ENCODE peak calls at places on chromosomes 1 and 21, in five cellular contexts. One of them, this sample, is unnamed. For H3K79me2, the result is how much of the 10 kb centered on the place peaks cover.

GRCh38 chr1:5466487-5466886 is 525.7 kb downstream of the NPHP4 start:
- DNase-seq in HepG2: no peak
- DNase-seq in K562: no peak
- DNase-seq in hepatocyte: no peak
- DNase-seq in Karpas-422: no peak
- DNase-seq in this sample: no peak

GRCh38 chr21:39651206-39651605 is 38.5 kb downstream of the B3GALT5 start:
- DNase-seq in HepG2: no peak
- DNase-seq in hepatocyte: no peak
- DNase-seq in K562: no peak
- DNase-seq in Karpas-422: no peak
- DNase-seq in this sample: no peak

GRCh38 chr1:121595089-121595488 is 410.3 kb downstream of the SRGAP2C start:
- DNase-seq in K562: peak
- DNase-seq in hepatocyte: peak
- DNase-seq in HepG2: peak
- DNase-seq in Karpas-422: no peak
- DNase-seq in this sample: no peak

GRCh38 chr1:92803140-92803887 is 18.4 kb upstream of the EVI5 start:
- DNase-seq in K562: no peak
- DNase-seq in hepatocyte: no peak
- DNase-seq in HepG2: no peak
- DNase-seq in Karpas-422: no peak
- DNase-seq in this sample: no peak

GRCh38 chr1:198678301-198678836 is 39.5 kb downstream of the PTPRC start:
- DNase-seq in HepG2: no peak
- DNase-seq in hepatocyte: no peak
- DNase-seq in K562: no peak
- DNase-seq in Karpas-422: peak
- DNase-seq in this sample: no peak

GRCh38 chr1:87450615-87451209 is 122.0 kb downstream of the LMO4 start:
- DNase-seq in Karpas-422: peak
- DNase-seq in K562: no peak
- DNase-seq in HepG2: peak
- DNase-seq in hepatocyte: peak
- DNase-seq in this sample: no peak

GRCh38 chr1:167661527-167662436 is 31.8 kb downstream of the RCSD1 start:
- DNase-seq in hepatocyte: peak
- DNase-seq in HepG2: no peak
- DNase-seq in Karpas-422: peak
- DNase-seq in K562: no peak
- DNase-seq in this sample: no peak

GRCh38 chr1:110529011-110529410 is 10.0 kb upstream of the KCNA10 start:
- DNase-seq in K562: no peak
- DNase-seq in Karpas-422: no peak
- DNase-seq in HepG2: no peak
- DNase-seq in hepatocyte: no peak
- DNase-seq in this sample: no peak

GRCh38 chr1:2314803-2315710 is 76.3 kb downstream of the MORN1 start:
- DNase-seq in Karpas-422: peak
- DNase-seq in K562: peak
- DNase-seq in hepatocyte: peak
- DNase-seq in HepG2: peak
- DNase-seq in this sample: peak

GRCh38 chr1:66439028-66439427 is 94.9 kb upstream of the SGIP1 start:
- DNase-seq in K562: no peak
- DNase-seq in Karpas-422: peak
- DNase-seq in hepatocyte: no peak
- DNase-seq in HepG2: no peak
- DNase-seq in this sample: no peak

GRCh38 chr1:109134423-109134822 is 20.5 kb downstream of the ELAPOR1 start:
- DNase-seq in HepG2: no peak
- DNase-seq in K562: peak
- DNase-seq in Karpas-422: no peak
- DNase-seq in hepatocyte: peak
- DNase-seq in this sample: no peak

GRCh38 chr1:241627453-241628329 is 12.5 kb downstream of the CHML start:
- DNase-seq in Karpas-422: peak
- DNase-seq in HepG2: peak
- DNase-seq in hepatocyte: peak
- DNase-seq in K562: peak
- DNase-seq in this sample: peak

GRCh38 chr1:25519624-25520023 is 23.8 kb upstream of the LDLRAP1 start:
- DNase-seq in Karpas-422: no peak
- DNase-seq in hepatocyte: no peak
- DNase-seq in HepG2: no peak
- DNase-seq in K562: no peak
- DNase-seq in this sample: no peak

GRCh38 chr1:11719313-11720032 is 16.5 kb upstream of the AGTRAP start:
- DNase-seq in hepatocyte: peak
- DNase-seq in Karpas-422: peak
- DNase-seq in HepG2: no peak
- DNase-seq in K562: peak
- DNase-seq in this sample: peak

GRCh38 chr1:52880226-52880625 is 37.7 kb downstream of the ZYG11A start:
- DNase-seq in K562: no peak
- DNase-seq in hepatocyte: no peak
- DNase-seq in HepG2: no peak
- DNase-seq in Karpas-422: no peak
- DNase-seq in this sample: no peak

GRCh38 chr1:29122987-29123870 is 474 bp downstream of the TMEM200B start:
- DNase-seq in Karpas-422: no peak
- DNase-seq in hepatocyte: peak
- DNase-seq in HepG2: no peak
- DNase-seq in K562: no peak
- DNase-seq in this sample: no peak

GRCh38 chr21:42583150-42583991 is 69.7 kb downstream of the SLC37A1 start:
- DNase-seq in Karpas-422: no peak
- DNase-seq in hepatocyte: no peak
- DNase-seq in K562: no peak
- DNase-seq in HepG2: no peak
- DNase-seq in this sample: no peak

GRCh38 chr1:71526824-71527223 is 446.0 kb upstream of the ZRANB2 start:
- DNase-seq in K562: no peak
- DNase-seq in Karpas-422: no peak
- DNase-seq in HepG2: no peak
- DNase-seq in hepatocyte: no peak
- DNase-seq in this sample: no peak

GRCh38 chr1:197695961-197696360 is 79.3 kb downstream of the DENND1B start:
- DNase-seq in Karpas-422: no peak
- DNase-seq in HepG2: no peak
- DNase-seq in hepatocyte: no peak
- DNase-seq in K562: no peak
- DNase-seq in this sample: no peak

GRCh38 chr1:224114787-224115175 is 870 bp downstream of the FBXO28 start:
- DNase-seq in hepatocyte: peak
- DNase-seq in Karpas-422: no peak
- DNase-seq in HepG2: no peak
- DNase-seq in K562: no peak
- DNase-seq in this sample: no peak

GRCh38 chr1:119988316-119989067 is 81.0 kb downstream of the NOTCH2 start:
- DNase-seq in Karpas-422: peak
- DNase-seq in HepG2: no peak
- DNase-seq in hepatocyte: no peak
- DNase-seq in K562: no peak
- DNase-seq in this sample: no peak

GRCh38 chr21:46537026-46537425 is 67.9 kb downstream of the S100B start:
- DNase-seq in K562: no peak
- DNase-seq in hepatocyte: no peak
- DNase-seq in HepG2: no peak
- DNase-seq in Karpas-422: no peak
- DNase-seq in this sample: no peak

GRCh38 chr1:110605901-110606783 is at the start of gene KCNA2:
- DNase-seq in K562: no peak
- DNase-seq in HepG2: no peak
- DNase-seq in hepatocyte: peak
- DNase-seq in Karpas-422: no peak
- DNase-seq in this sample: no peak

GRCh38 chr1:21012937-21013336 is 163.8 kb downstream of the EIF4G3 start:
- DNase-seq in K562: no peak
- DNase-seq in hepatocyte: peak
- DNase-seq in HepG2: no peak
- DNase-seq in Karpas-422: no peak
- DNase-seq in this sample: no peak
- H3K79me2 ChIP-seq in K562: under half
- H3K79me2 ChIP-seq in hepatocyte: half or more
- H3K79me2 ChIP-seq in HepG2: under half
- H3K79me2 ChIP-seq in Karpas-422: half or more
- H3K79me2 ChIP-seq in this sample: under half

GRCh38 chr1:116379674-116380498 is 6.8 kb downstream of the ATP1A1 start:
- DNase-seq in HepG2: peak
- DNase-seq in K562: no peak
- DNase-seq in Karpas-422: no peak
- DNase-seq in hepatocyte: no peak
- DNase-seq in this sample: no peak

GRCh38 chr1:116382857-116383256 is 9.8 kb downstream of the ATP1A1 start:
- DNase-seq in Karpas-422: no peak
- DNase-seq in K562: peak
- DNase-seq in hepatocyte: no peak
- DNase-seq in HepG2: no peak
- DNase-seq in this sample: no peak

GRCh38 chr1:116379057-116379630 is 6.1 kb downstream of the ATP1A1 start:
- DNase-seq in HepG2: no peak
- DNase-seq in K562: no peak
- DNase-seq in Karpas-422: no peak
- DNase-seq in hepatocyte: no peak
- DNase-seq in this sample: no peak

GRCh38 chr1:116380499-116381316 is 7.7 kb downstream of the ATP1A1 start:
- DNase-seq in K562: no peak
- DNase-seq in hepatocyte: no peak
- DNase-seq in HepG2: no peak
- DNase-seq in Karpas-422: peak
- DNase-seq in this sample: no peak

DNA sequence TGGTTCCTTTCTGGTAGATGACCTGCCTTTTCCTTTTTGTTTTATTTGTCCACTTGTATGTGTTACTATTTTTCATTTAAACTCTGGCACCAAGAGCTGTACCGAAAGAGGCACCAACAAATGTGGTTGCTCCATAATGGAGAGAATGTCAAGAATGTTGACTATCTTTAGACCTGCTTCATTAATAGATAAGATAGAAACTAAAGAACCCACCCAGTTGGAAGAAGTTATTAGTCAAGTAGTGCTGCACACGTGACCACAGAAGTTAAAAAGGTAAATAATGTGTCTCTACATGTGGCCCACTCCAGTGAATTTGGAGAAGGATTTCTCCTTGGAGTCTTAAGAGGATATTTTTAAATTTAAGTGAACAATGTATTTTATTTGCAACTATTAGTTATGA is 9.3 kb downstream of the ATP1A1 start:
- DNase-seq in Karpas-422: no peak
- DNase-seq in hepatocyte: no peak
- DNase-seq in HepG2: peak
- DNase-seq in K562: no peak
- DNase-seq in this sample: no peak
- H3K79me2 ChIP-seq in Karpas-422: half or more
- H3K79me2 ChIP-seq in hepatocyte: half or more
- H3K79me2 ChIP-seq in HepG2: half or more
- H3K79me2 ChIP-seq in K562: half or more
- H3K79me2 ChIP-seq in this sample: half or more

GRCh38 chr21:34844033-34844923 is 175.5 kb downstream of the CLIC6 start:
- DNase-seq in Karpas-422: no peak
- DNase-seq in K562: no peak
- DNase-seq in hepatocyte: no peak
- DNase-seq in HepG2: no peak
- DNase-seq in this sample: no peak
- H3K79me2 ChIP-seq in Karpas-422: under half
- H3K79me2 ChIP-seq in K562: under half
- H3K79me2 ChIP-seq in hepatocyte: under half
- H3K79me2 ChIP-seq in HepG2: under half
- H3K79me2 ChIP-seq in this sample: half or more

DNA sequence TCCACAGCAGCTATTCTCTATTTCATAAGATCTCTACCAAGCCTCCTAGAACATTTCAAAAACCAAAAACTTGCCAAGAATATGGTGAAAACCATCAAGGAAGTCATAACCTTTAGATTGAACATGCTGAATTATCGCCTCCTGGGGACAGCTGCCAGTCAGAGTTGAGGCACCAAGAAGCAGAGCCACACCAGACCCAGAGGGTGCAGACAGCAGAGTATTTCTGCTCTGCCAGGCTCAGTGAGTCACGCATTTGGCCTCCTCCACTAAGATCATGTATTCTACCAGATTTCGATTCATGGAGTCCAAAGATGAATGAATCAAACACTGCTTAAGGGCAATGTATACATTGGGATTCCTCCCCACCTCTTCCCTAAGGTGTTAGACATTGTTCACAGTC is 2.1 kb downstream of the F3 start:
- DNase-seq in HepG2: no peak
- DNase-seq in K562: no peak
- DNase-seq in hepatocyte: no peak
- DNase-seq in Karpas-422: no peak
- DNase-seq in this sample: no peak
- H3K79me2 ChIP-seq in HepG2: under half
- H3K79me2 ChIP-seq in K562: under half
- H3K79me2 ChIP-seq in hepatocyte: half or more
- H3K79me2 ChIP-seq in Karpas-422: under half
- H3K79me2 ChIP-seq in this sample: under half